ENCODE peak calls at places on chromosome X, in five cellular contexts. One of them, this sample, is unnamed. For H3K4me1, the result is how much of the 10 kb centered on the place peaks cover.

GRCh38 chrX:103464071-103464773 is 55.1 kb downstream of the RAB40A start:
- DNase-seq in A549: peak
- DNase-seq in vagina: no peak
- DNase-seq in stomach: no peak
- DNase-seq in IMR-90: peak
- DNase-seq in this sample: no peak

GRCh38 chrX:103441878-103442535 is 65.7 kb downstream of the BEX3 start:
- DNase-seq in A549: no peak
- DNase-seq in vagina: no peak
- DNase-seq in stomach: no peak
- DNase-seq in IMR-90: no peak
- DNase-seq in this sample: no peak

GRCh38 chrX:39903343-39903742 is 194.4 kb downstream of the BCOR start:
- DNase-seq in A549: no peak
- DNase-seq in vagina: no peak
- DNase-seq in stomach: no peak
- DNase-seq in IMR-90: peak
- DNase-seq in this sample: no peak

GRCh38 chrX:109862386-109862910 is 129.4 kb upstream of the ACSL4 start:
- DNase-seq in A549: no peak
- DNase-seq in vagina: no peak
- DNase-seq in stomach: no peak
- DNase-seq in IMR-90: no peak
- DNase-seq in this sample: no peak

GRCh38 chrX:55778322-55778721 is 60.8 kb downstream of the RRAGB start:
- DNase-seq in A549: no peak
- DNase-seq in vagina: no peak
- DNase-seq in stomach: no peak
- DNase-seq in IMR-90: peak
- DNase-seq in this sample: no peak

GRCh38 chrX:149825424-149825823 is 43.7 kb downstream of the MAGEA9 start:
- DNase-seq in A549: peak
- DNase-seq in vagina: no peak
- DNase-seq in stomach: no peak
- DNase-seq in IMR-90: no peak
- DNase-seq in this sample: no peak

GRCh38 chrX:6021316-6022091 is 207.2 kb downstream of the NLGN4X start:
- DNase-seq in A549: peak
- DNase-seq in vagina: no peak
- DNase-seq in stomach: peak
- DNase-seq in IMR-90: peak
- DNase-seq in this sample: no peak

GRCh38 chrX:112672788-112673560 is 6.8 kb downstream of the LHFPL1 start:
- DNase-seq in A549: no peak
- DNase-seq in vagina: no peak
- DNase-seq in stomach: no peak
- DNase-seq in IMR-90: no peak
- DNase-seq in this sample: no peak

GRCh38 chrX:13212191-13212651 is 107.6 kb downstream of the ATXN3L start:
- DNase-seq in A549: no peak
- DNase-seq in vagina: no peak
- DNase-seq in stomach: no peak
- DNase-seq in IMR-90: peak
- DNase-seq in this sample: no peak

GRCh38 chrX:80806557-80806956 is 3.1 kb downstream of the BRWD3 start:
- DNase-seq in A549: no peak
- DNase-seq in vagina: no peak
- DNase-seq in stomach: no peak
- DNase-seq in IMR-90: no peak
- DNase-seq in this sample: no peak

GRCh38 chrX:77945910-77946309 is 23.5 kb downstream of the PGAM4 start:
- DNase-seq in A549: no peak
- DNase-seq in vagina: no peak
- DNase-seq in stomach: no peak
- DNase-seq in IMR-90: no peak
- DNase-seq in this sample: no peak

GRCh38 chrX:46574941-46575381 is 1.4 kb downstream of the CHST7 start:
- DNase-seq in A549: no peak
- DNase-seq in vagina: no peak
- DNase-seq in stomach: peak
- DNase-seq in IMR-90: no peak
- DNase-seq in this sample: peak

GRCh38 chrX:16997313-16997712 is 50.9 kb downstream of the REPS2 start:
- DNase-seq in A549: no peak
- DNase-seq in vagina: no peak
- DNase-seq in stomach: no peak
- DNase-seq in IMR-90: no peak
- DNase-seq in this sample: no peak

GRCh38 chrX:40175416-40176255 is 77.9 kb upstream of the BCOR start:
- DNase-seq in A549: peak
- DNase-seq in vagina: no peak
- DNase-seq in stomach: peak
- DNase-seq in IMR-90: no peak
- DNase-seq in this sample: peak

GRCh38 chrX:109812236-109812635 is 79.2 kb upstream of the ACSL4 start:
- DNase-seq in A549: no peak
- DNase-seq in vagina: no peak
- DNase-seq in stomach: no peak
- DNase-seq in IMR-90: no peak
- DNase-seq in this sample: no peak

GRCh38 chrX:150935466-150935865 is 37.0 kb upstream of the CD99L2 start:
- DNase-seq in A549: peak
- DNase-seq in vagina: no peak
- DNase-seq in stomach: no peak
- DNase-seq in IMR-90: peak
- DNase-seq in this sample: no peak

GRCh38 chrX:71103110-71103983 is 3.2 kb downstream of the CXorf65 start:
- DNase-seq in A549: no peak
- DNase-seq in vagina: no peak
- DNase-seq in stomach: peak
- DNase-seq in IMR-90: no peak
- DNase-seq in this sample: no peak

GRCh38 chrX:10549280-10549679 is 71.1 kb downstream of the MID1 start:
- DNase-seq in A549: no peak
- DNase-seq in vagina: no peak
- DNase-seq in stomach: no peak
- DNase-seq in IMR-90: no peak
- DNase-seq in this sample: no peak

GRCh38 chrX:10722804-10723364 is 102.5 kb upstream of the MID1 start:
- DNase-seq in A549: peak
- DNase-seq in vagina: no peak
- DNase-seq in stomach: peak
- DNase-seq in IMR-90: peak
- DNase-seq in this sample: peak

GRCh38 chrX:136030357-136031225 is 45.4 kb downstream of the SLC9A6 start:
- DNase-seq in A549: no peak
- DNase-seq in vagina: no peak
- DNase-seq in stomach: no peak
- DNase-seq in IMR-90: peak
- DNase-seq in this sample: peak

GRCh38 chrX:16882702-16883486 is 12.7 kb upstream of the RBBP7 start:
- DNase-seq in A549: peak
- DNase-seq in vagina: no peak
- DNase-seq in stomach: peak
- DNase-seq in IMR-90: peak
- DNase-seq in this sample: peak

GRCh38 chrX:74286950-74287349 is 17.0 kb upstream of the ZCCHC13 start:
- DNase-seq in A549: peak
- DNase-seq in vagina: no peak
- DNase-seq in stomach: no peak
- DNase-seq in IMR-90: peak
- DNase-seq in this sample: no peak

GRCh38 chrX:45196701-45197100 is 4.0 kb downstream of the DIPK2B start:
- DNase-seq in A549: no peak
- DNase-seq in vagina: no peak
- DNase-seq in stomach: no peak
- DNase-seq in IMR-90: peak
- DNase-seq in this sample: no peak

GRCh38 chrX:40912576-40912975 is 172.7 kb upstream of the USP9X start:
- DNase-seq in A549: no peak
- DNase-seq in vagina: no peak
- DNase-seq in stomach: no peak
- DNase-seq in IMR-90: no peak
- DNase-seq in this sample: no peak

GRCh38 chrX:47900833-47901232 is 64.1 kb downstream of the ZNF81 start:
- DNase-seq in A549: no peak
- DNase-seq in vagina: no peak
- DNase-seq in stomach: no peak
- DNase-seq in IMR-90: no peak
- DNase-seq in this sample: no peak

DNA sequence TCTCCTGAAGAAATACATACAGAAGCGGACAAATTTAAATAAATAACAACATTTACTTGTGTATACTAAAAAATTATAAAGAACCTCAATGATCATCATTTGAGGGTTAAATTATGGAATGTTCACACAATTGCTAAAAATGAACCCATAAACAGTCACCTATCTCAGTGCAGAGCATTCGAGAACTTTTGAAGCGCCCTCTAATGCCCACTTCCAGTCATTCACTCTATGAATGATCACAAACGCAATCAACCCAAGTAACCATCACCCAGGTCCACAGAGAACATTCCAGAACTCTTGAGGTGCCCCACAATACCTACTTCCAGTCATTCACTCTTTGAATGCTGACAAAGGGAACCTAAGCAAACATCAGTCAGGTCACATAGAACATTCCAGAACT is 103.5 kb upstream of the PLAC1 start:
- DNase-seq in A549: peak
- DNase-seq in vagina: no peak
- DNase-seq in stomach: no peak
- DNase-seq in IMR-90: no peak
- DNase-seq in this sample: no peak
- TF ChIP-seq CTCF in A549: peak
- TF ChIP-seq CTCF in vagina: no peak
- TF ChIP-seq CTCF in stomach: no peak
- TF ChIP-seq CTCF in IMR-90: peak
- TF ChIP-seq CTCF in this sample: peak

DNA sequence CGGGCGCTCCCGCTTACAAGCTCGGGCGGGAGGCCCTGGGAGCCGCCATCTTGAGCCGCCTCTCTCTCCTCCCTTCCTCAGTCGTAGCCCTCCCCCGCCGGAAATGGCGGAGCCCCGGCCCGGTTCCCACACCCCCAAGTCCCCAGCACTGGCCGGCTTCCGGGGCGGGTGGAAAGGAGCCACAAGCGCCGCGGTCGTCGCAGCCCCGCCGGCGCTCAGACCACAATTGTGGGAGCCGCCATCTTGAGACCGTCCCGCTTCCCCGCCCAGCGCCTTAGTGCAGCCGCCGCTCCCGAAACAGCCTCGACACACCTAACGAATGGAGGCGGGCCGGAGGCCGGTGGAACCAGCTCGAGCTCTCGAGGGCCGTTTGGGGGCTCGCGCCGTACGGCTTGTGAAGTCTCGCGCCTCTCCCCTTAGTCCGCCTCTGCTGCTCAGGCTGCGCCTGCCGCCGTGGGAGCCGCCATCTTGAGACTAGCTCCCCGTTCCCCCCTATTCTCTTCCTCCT is 440 bp downstream of the HCFC1 start:
- DNase-seq in A549: peak
- DNase-seq in vagina: no peak
- DNase-seq in stomach: peak
- DNase-seq in IMR-90: peak
- DNase-seq in this sample: peak
- H3K4me1 ChIP-seq in A549: under half
- H3K4me1 ChIP-seq in vagina: half or more
- H3K4me1 ChIP-seq in stomach: half or more
- H3K4me1 ChIP-seq in IMR-90: under half
- H3K4me1 ChIP-seq in this sample: half or more

DNA sequence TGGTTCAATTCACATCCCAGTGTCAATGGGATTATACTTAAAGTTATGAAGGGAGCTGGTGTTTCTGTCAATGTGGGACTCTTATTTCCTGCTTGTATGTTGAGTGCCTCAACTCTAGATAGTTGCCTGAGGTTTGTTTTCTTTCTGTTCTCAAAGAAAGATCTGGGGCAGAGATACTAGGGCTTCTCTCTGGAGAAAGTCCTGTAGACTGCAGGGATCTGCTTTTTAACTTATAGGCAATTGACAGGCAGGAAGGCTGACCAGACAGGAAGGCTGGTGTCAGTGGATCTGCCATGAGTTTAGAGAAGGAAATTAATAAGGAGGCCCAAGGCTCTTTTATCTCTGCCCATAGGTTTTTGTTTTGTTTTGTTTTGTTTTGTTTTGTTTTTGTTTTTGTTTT is 64.0 kb upstream of the PRKX start:
- DNase-seq in A549: no peak
- DNase-seq in vagina: no peak
- DNase-seq in stomach: no peak
- DNase-seq in IMR-90: no peak
- DNase-seq in this sample: no peak
- TF ChIP-seq POLR2A in A549: no peak
- TF ChIP-seq POLR2A in vagina: no peak
- TF ChIP-seq POLR2A in stomach: no peak
- TF ChIP-seq POLR2A in IMR-90: no peak
- TF ChIP-seq POLR2A in this sample: no peak

DNA sequence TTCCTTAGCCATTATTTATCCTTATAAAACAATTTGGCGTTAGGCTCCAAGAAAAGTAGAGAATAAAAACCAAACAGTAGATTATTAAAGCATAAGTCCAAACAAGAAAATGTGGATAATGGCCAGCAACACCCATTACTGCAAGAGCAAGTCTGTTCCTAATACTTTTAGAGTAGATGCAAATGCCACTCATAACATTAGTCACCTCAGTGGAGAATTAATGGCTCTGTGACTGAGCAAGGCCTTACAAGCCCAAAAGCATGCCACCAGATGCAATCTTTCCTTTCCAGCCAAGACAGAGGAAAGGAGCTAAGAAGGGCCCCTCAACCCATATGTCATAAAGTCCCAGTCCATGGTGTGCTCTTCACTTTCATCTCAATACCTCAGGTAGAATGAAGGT is 373.8 kb downstream of the OPHN1 start:
- DNase-seq in A549: no peak
- DNase-seq in vagina: no peak
- DNase-seq in stomach: no peak
- DNase-seq in IMR-90: no peak
- DNase-seq in this sample: no peak
- TF ChIP-seq CTCF in A549: no peak
- TF ChIP-seq CTCF in vagina: no peak
- TF ChIP-seq CTCF in stomach: no peak
- TF ChIP-seq CTCF in IMR-90: no peak
- TF ChIP-seq CTCF in this sample: no peak

GRCh38 chrX:148700021-148700420 is 199.6 kb downstream of the AFF2 start:
- DNase-seq in A549: no peak
- DNase-seq in vagina: no peak
- DNase-seq in stomach: no peak
- DNase-seq in IMR-90: no peak
- DNase-seq in this sample: no peak
- H3K4me1 ChIP-seq in A549: under half
- H3K4me1 ChIP-seq in vagina: under half
- H3K4me1 ChIP-seq in stomach: under half
- H3K4me1 ChIP-seq in IMR-90: under half
- H3K4me1 ChIP-seq in this sample: under half